ENCODE peak calls at places on chromosomes 13 and 19, in five cellular contexts. Q is progenitor cell of endocrine pancreas, L is T-cell, H is NAMALWA, G is GF-D8. U is an unnamed sample.

GRCh38 chr13:73251866-73252265 is 193.1 kb downstream of the KLF5 start:
- DNase-seq in Q (no peak), L (no peak), H (no peak), G (no peak), U (no peak)

GRCh38 chr13:50140742-50141659 is 125.8 kb downstream of the KCNRG start:
- DNase-seq in Q (no peak), L (no peak), H (no peak), G (no peak), U (no peak)

GRCh38 chr19:40959338-40959737 is 31.7 kb upstream of the CYP2B6 start:
- DNase-seq in Q (no peak), L (no peak), H (no peak), G (no peak), U (no peak)

GRCh38 chr13:72920097-72920496 is 138.2 kb downstream of the PIBF1 start:
- DNase-seq in Q (no peak), L (no peak), H (no peak), G (no peak), U (no peak)

GRCh38 chr13:41694902-41695301 is 237.6 kb downstream of the RGCC start:
- DNase-seq in Q (no peak), L (no peak), H (peak; percentile 49), G (no peak), U (no peak)

GRCh38 chr13:20475927-20476691 is 49.5 kb downstream of the CRYL1 start:
- DNase-seq in Q (no peak), L (peak; percentile 79), H (peak; percentile 30), G (peak; percentile 75), U (no peak)

GRCh38 chr19:48249502-48250014 is 6.2 kb downstream of the CARD8 start:
- DNase-seq in Q (no peak), L (peak; percentile 60), H (peak; percentile 47), G (peak; percentile 85), U (peak; percentile 78)

GRCh38 chr13:99250977-99251825 is 7.0 kb downstream of the GPR18 start:
- DNase-seq in Q (no peak), L (no peak), H (no peak), G (no peak), U (no peak)

GRCh38 chr19:16113727-16114126 is 2.0 kb downstream of the RAB8A start:
- DNase-seq in Q (no peak), L (no peak), H (peak; percentile 70), G (peak; percentile 33), U (peak; percentile 73)

GRCh38 chr19:16030964-16031871 is 45.1 kb upstream of the TPM4 start:
- DNase-seq in Q (no peak), L (no peak), H (no peak), G (no peak), U (no peak)

GRCh38 chr19:13094771-13095392 is 7.8 kb downstream of the LYL1 start:
- DNase-seq in Q (no peak), L (no peak), H (peak; percentile 45), G (no peak), U (no peak)

GRCh38 chr13:45554604-45555109 is 60.9 kb downstream of the ERICH6B start:
- DNase-seq in Q (no peak), L (no peak), H (no peak), G (no peak), U (no peak)

GRCh38 chr13:99577934-99578917 is 77.0 kb downstream of the TM9SF2 start:
- DNase-seq in Q (no peak), L (no peak), H (peak; percentile 35), G (no peak), U (no peak)

GRCh38 chr13:102597029-102598015 is 536 bp downstream of the TPP2 start:
- DNase-seq in Q (peak; percentile 12), L (no peak), H (peak; percentile 68), G (peak; percentile 51), U (no peak)

GRCh38 chr13:74930402-74931165 is 551.4 kb downstream of the TBC1D4 start:
- DNase-seq in Q (no peak), L (no peak), H (no peak), G (no peak), U (no peak)

GRCh38 chr19:12838182-12838890 is at the start of gene MAST1:
- DNase-seq in Q (peak; percentile 51), L (no peak), H (peak; percentile 74), G (no peak), U (no peak)

GRCh38 chr19:18282021-18282787 is 782 bp upstream of the JUND start:
- DNase-seq in Q (no peak), L (no peak), H (no peak), G (peak; percentile 89), U (peak; percentile 85)

GRCh38 chr19:10074153-10074552 is 12.0 kb upstream of the SHFL start:
- DNase-seq in Q (no peak), L (peak; percentile 11), H (peak; percentile 78), G (peak; percentile 11), U (no peak)

GRCh38 chr19:8654591-8655339 is 24.3 kb downstream of the NFILZ start:
- DNase-seq in Q (peak; percentile 61), L (peak; percentile 21), H (peak; percentile 68), G (peak; percentile 9), U (peak; percentile 12)

GRCh38 chr19:3265432-3265831 is 41.0 kb downstream of the CELF5 start:
- DNase-seq in Q (no peak), L (no peak), H (no peak), G (no peak), U (no peak)

GRCh38 chr13:79486433-79487188 is 5.7 kb downstream of the NDFIP2 start:
- DNase-seq in Q (no peak), L (no peak), H (no peak), G (no peak), U (no peak)

GRCh38 chr13:93797463-93797862 is 570.9 kb downstream of the GPC6 start:
- DNase-seq in Q (no peak), L (no peak), H (no peak), G (no peak), U (no peak)

GRCh38 chr13:42041684-42042035 is 6.8 kb upstream of the DGKH start:
- DNase-seq in Q (peak; percentile 37), L (no peak), H (peak; percentile 28), G (no peak), U (no peak)

GRCh38 chr19:54724142-54724541 is at the start of gene KIR3DL3:
- DNase-seq in Q (no peak), L (no peak), H (no peak), G (no peak), U (no peak)

GRCh38 chr19:49801966-49802661 is 11.0 kb downstream of the FUZ start:
- DNase-seq in Q (no peak), L (no peak), H (no peak), G (no peak), U (no peak)

GRCh38 chr19:17616961-17617806 is 61.7 kb downstream of the COLGALT1 start:
- DNase-seq in Q (no peak), L (no peak), H (peak; percentile 37), G (no peak), U (no peak)

GRCh38 chr13:34469212-34469983 is 472.7 kb upstream of the NBEA start:
- DNase-seq in Q (no peak), L (no peak), H (no peak), G (no peak), U (no peak)

GRCh38 chr19:4531562-4532165 is 3.4 kb downstream of the PLIN5 start:
- DNase-seq in Q (no peak), L (no peak), H (no peak), G (no peak), U (no peak)

GRCh38 chr13:40221460-40222201 is 444.8 kb downstream of the FOXO1 start:
- DNase-seq in Q (no peak), L (peak; percentile 63), H (no peak), G (no peak), U (no peak)

GRCh38 chr13:48252176-48252575 is 19.2 kb downstream of the ITM2B start:
- DNase-seq in Q (no peak), L (no peak), H (no peak), G (no peak), U (no peak)

GRCh38 chr19:29285878-29286277 is 72.9 kb upstream of the UQCRFS1 start:
- DNase-seq in Q (no peak), L (no peak), H (no peak), G (no peak), U (peak; percentile 4)

GRCh38 chr13:111117961-111118360 is 2.9 kb downstream of the ARHGEF7 start:
- DNase-seq in Q (no peak), L (no peak), H (no peak), G (no peak), U (no peak)